ENCODE peak calls at places on chromosomes 13 and 19, in eight cellular contexts. T is astrocyte of the cerebellum, B is fibroblast of pulmonary artery, Q is heart right ventricle, K is fibroblast of mammary gland, J is right lobe of liver, L is fibroblast of the aortic adventitia, P is choroid plexus epithelial cell. F is an unnamed sample.

GRCh38 chr13:23467048-23467931 is 33.8 kb upstream of the SACS start:
- DNase-seq in T (no peak), B (no peak), Q (no peak), K (peak), J (no peak), L (no peak), P (peak), F (no peak)

GRCh38 chr19:6667114-6667627 is 2.8 kb downstream of the TNFSF14 start:
- DNase-seq in T (no peak), B (no peak), Q (no peak), K (no peak), J (no peak), L (no peak), P (no peak), F (no peak)

GRCh38 chr13:110294146-110294545 is 12.8 kb downstream of the COL4A1 start:
- DNase-seq in T (no peak), B (peak), Q (no peak), K (peak), J (no peak), L (peak), P (peak), F (peak)

GRCh38 chr19:6773323-6773931 is 919 bp downstream of the VAV1 start:
- DNase-seq in T (no peak), B (no peak), Q (peak), K (no peak), J (peak), L (no peak), P (no peak), F (no peak)

GRCh38 chr19:31271569-31271911 is 77.7 kb downstream of the TSHZ3 start:
- DNase-seq in T (no peak), B (no peak), Q (no peak), K (no peak), J (no peak), L (no peak), P (no peak), F (no peak)

GRCh38 chr13:98222816-98223215 is 45.7 kb upstream of the RNF113B start:
- DNase-seq in T (no peak), B (no peak), Q (no peak), K (no peak), J (no peak), L (no peak), P (no peak), F (no peak)

GRCh38 chr13:36193151-36193855 is 21.1 kb downstream of the SOHLH2 start:
- DNase-seq in T (peak), B (peak), Q (no peak), K (peak), J (no peak), L (peak), P (peak), F (peak)

GRCh38 chr19:48390188-48391099 is 907 bp downstream of the KDELR1 start:
- DNase-seq in T (no peak), B (peak), Q (peak), K (peak), J (peak), L (peak), P (peak), F (no peak)

GRCh38 chr19:55341191-55342043 is 1.7 kb downstream of the KMT5C start:
- DNase-seq in T (no peak), B (peak), Q (peak), K (peak), J (peak), L (peak), P (peak), F (no peak)

GRCh38 chr19:10871711-10872550 is 578 bp downstream of the CARM1 start:
- DNase-seq in T (no peak), B (no peak), Q (peak), K (no peak), J (peak), L (no peak), P (no peak), F (no peak)

GRCh38 chr13:34412817-34413365 is 529.2 kb upstream of the NBEA start:
- DNase-seq in T (no peak), B (peak), Q (no peak), K (peak), J (no peak), L (peak), P (no peak), F (no peak)

GRCh38 chr13:25062479-25062878 is 33.5 kb upstream of the PABPC3 start:
- DNase-seq in T (no peak), B (no peak), Q (no peak), K (no peak), J (no peak), L (no peak), P (no peak), F (no peak)
- TF ChIP-seq CTCF in T (no peak), B (no peak), Q (no peak), K (no peak), J (no peak), L (no peak), P (no peak), F (no peak)

DNA sequence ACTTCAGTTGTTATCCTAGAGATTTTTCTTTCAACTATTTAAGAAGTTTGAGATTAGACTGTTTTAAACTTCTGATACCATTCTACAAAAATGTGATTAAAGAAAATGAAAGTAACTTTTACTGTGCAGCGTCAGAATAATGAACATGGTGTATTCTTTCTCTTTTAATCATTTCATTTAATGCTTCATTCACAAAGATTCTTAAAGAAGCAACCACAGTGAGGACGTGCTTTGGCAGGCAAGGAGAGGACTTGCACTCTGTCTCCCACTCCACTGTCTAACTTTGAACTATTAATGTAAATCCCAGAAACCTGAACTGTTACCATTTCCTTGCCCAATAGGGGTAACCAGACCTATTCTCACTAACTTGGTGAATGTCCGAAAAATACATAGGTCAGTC is 137.0 kb downstream of the KCNRG start:
- DNase-seq in T (no peak), B (no peak), Q (no peak), K (no peak), J (no peak), L (peak), P (peak), F (no peak)
- H3K4me3 ChIP-seq in T (no peak), B (no peak), Q (peak), K (peak), J (no peak), L (peak), P (no peak), F (no peak)

GRCh38 chr19:14097532-14098151 is 7.1 kb upstream of the SAMD1 start:
- DNase-seq in T (no peak), B (no peak), Q (no peak), K (no peak), J (no peak), L (no peak), P (no peak), F (no peak)
- TF ChIP-seq CTCF in T (peak), B (peak), Q (no peak), K (peak), J (peak), L (peak), P (peak), F (peak)

GRCh38 chr13:94602467-94602866 is 810 bp downstream of the GPR180 start:
- DNase-seq in T (no peak), B (peak), Q (no peak), K (no peak), J (no peak), L (no peak), P (no peak), F (no peak)
- H3K4me3 ChIP-seq in T (peak), B (peak), Q (peak), K (peak), J (peak), L (peak), P (peak), F (peak)

DNA sequence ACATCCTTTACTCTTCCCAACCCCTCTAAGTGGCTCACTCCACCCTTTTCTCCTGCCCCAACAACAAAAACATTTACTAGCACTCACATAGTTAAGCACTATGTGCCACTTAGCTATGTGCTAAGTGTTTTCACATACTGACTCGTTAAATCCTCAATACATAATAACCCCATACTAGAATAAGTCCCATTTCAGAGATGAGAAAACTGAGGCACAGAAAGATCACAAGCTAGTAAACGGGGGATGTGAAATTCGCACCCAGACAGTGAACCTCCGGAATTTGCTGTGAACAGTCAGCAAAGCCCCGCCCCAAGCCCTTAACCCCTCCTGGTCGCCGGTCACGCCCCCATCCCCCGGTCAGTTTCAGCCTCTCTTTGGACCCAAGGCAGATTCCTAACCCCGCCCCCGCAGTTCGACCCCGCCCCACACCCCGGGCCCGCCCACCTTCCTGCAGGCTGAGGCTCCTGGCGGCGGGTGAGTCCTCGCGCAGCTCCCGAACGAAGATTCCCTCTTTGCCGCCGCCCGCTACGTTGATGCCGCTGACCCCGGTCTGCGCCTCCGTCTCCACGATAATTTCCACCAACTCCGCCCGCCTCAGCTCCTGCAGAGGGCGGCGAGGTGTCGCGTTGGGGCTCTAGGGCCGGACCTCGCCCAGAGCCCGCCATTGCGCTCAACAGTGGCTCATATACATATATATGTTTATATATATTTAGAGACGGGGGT is 9.8 kb downstream of the PRX start:
- DNase-seq in T (peak), B (peak), Q (peak), K (peak), J (peak), L (peak), P (peak), F (peak)
- TF ChIP-seq CTCF in T (no peak), B (no peak), Q (no peak), K (no peak), J (no peak), L (no peak), P (peak), F (no peak)

GRCh38 chr19:35549174-35549788 is 3.9 kb downstream of the TMEM147 start:
- DNase-seq in T (peak), B (peak), Q (no peak), K (peak), J (no peak), L (peak), P (peak), F (peak)

GRCh38 chr19:35544110-35544802 is 1.2 kb upstream of the TMEM147 start:
- DNase-seq in T (no peak), B (no peak), Q (no peak), K (no peak), J (no peak), L (no peak), P (no peak), F (no peak)

GRCh38 chr19:35545855-35546381 is 492 bp downstream of the TMEM147 start:
- DNase-seq in T (no peak), B (no peak), Q (peak), K (no peak), J (peak), L (no peak), P (peak), F (no peak)

GRCh38 chr19:35545001-35545854 is at the start of gene TMEM147:
- DNase-seq in T (peak), B (peak), Q (peak), K (peak), J (peak), L (peak), P (peak), F (peak)

GRCh38 chr19:35546532-35546931 is 1.1 kb downstream of the TMEM147 start:
- DNase-seq in T (no peak), B (no peak), Q (no peak), K (no peak), J (no peak), L (no peak), P (no peak), F (no peak)
- H3K4me3 ChIP-seq in T (peak), B (peak), Q (peak), K (peak), J (no peak), L (peak), P (peak), F (peak)

GRCh38 chr19:1783354-1783753 is 28.7 kb downstream of the ATP8B3 start:
- DNase-seq in T (no peak), B (no peak), Q (no peak), K (no peak), J (no peak), L (no peak), P (no peak), F (no peak)

GRCh38 chr19:1777149-1777548 is 23.8 kb downstream of the ONECUT3 start:
- DNase-seq in T (no peak), B (no peak), Q (no peak), K (no peak), J (no peak), L (no peak), P (no peak), F (no peak)

GRCh38 chr19:1779604-1779973 is 26.3 kb downstream of the ONECUT3 start:
- DNase-seq in T (no peak), B (no peak), Q (no peak), K (no peak), J (no peak), L (no peak), P (no peak), F (no peak)

GRCh38 chr19:1782501-1782900 is 29.2 kb downstream of the ONECUT3 start:
- DNase-seq in T (no peak), B (no peak), Q (no peak), K (no peak), J (no peak), L (no peak), P (no peak), F (no peak)

DNA sequence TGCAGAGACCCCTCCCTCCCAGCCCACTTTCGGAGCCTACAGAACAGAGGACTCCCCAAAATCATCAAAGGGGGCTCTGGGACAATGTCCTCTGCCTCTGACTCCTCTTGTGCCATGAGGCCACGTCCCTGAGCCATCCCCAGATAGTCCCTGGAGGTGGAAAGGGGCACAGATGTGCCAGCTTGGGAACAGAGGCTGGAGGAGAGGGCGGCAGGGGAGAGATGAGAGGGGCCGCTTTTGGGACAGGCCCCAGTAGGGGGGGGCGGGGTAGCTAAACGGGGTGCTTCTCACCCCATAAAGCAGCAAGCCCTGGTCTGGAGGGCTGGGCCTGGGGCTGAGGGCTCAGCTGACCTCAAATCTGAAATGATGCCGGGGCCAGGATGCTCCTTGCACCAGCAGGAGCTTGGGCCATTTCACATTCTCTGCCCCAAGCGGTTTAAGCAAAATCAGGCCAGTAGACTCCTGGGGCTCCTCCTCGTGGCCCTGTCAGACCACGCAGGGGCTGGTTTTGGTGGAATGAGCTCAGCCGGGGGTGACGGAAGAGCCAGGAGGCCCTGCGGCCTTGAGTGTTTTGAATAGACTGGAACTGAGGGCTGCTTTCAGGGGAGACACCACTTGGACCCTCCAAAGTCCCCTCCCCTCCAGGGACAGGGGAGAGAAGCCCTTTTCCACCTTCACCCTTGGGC is 27.1 kb downstream of the ONECUT3 start:
- DNase-seq in T (no peak), B (no peak), Q (no peak), K (peak), J (no peak), L (no peak), P (peak), F (no peak)
- TF ChIP-seq CTCF in T (peak), B (peak), Q (no peak), K (peak), J (no peak), L (peak), P (peak), F (no peak)

GRCh38 chr19:45339629-45340028 is 921 bp upstream of the KLC3 start:
- DNase-seq in T (no peak), B (no peak), Q (no peak), K (no peak), J (no peak), L (no peak), P (no peak), F (no peak)

GRCh38 chr19:45342911-45343310 is 2.4 kb downstream of the KLC3 start:
- DNase-seq in T (no peak), B (no peak), Q (no peak), K (no peak), J (no peak), L (no peak), P (no peak), F (no peak)

GRCh38 chr19:45340232-45340898 is at the start of gene KLC3:
- DNase-seq in T (no peak), B (no peak), Q (no peak), K (no peak), J (no peak), L (no peak), P (no peak), F (no peak)

GRCh38 chr19:45344621-45345505 is 4.3 kb downstream of the KLC3 start:
- DNase-seq in T (no peak), B (no peak), Q (no peak), K (no peak), J (no peak), L (no peak), P (no peak), F (no peak)

GRCh38 chr19:45340899-45341453 is 426 bp downstream of the KLC3 start:
- DNase-seq in T (no peak), B (no peak), Q (no peak), K (peak), J (no peak), L (peak), P (peak), F (no peak)
- H3K4me3 ChIP-seq in T (peak), B (no peak), Q (peak), K (no peak), J (no peak), L (no peak), P (no peak), F (no peak)

DNA sequence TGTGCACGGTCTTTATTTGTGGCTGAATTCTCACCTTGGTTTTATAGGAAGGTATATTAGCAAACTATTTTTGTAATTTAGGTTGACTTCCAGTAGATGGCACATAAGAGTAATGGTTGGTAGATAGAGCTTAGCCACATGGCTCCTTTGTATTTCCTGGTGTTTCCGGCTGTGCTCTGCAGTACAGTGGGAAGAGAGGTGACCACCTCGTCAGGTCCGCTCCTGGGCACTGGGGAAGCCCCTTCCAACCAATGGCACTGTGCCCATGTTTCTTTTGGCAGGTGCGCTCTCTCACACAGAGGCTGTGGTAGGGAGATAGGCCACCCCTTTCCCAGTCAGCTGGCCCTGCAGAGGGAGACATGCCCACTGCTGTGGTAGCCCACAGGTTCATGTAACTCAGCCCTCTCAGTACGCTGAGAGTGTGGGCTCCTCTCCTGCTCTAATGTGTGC is 74.3 kb upstream of the ATP12A start:
- DNase-seq in T (no peak), B (peak), Q (no peak), K (peak), J (no peak), L (peak), P (peak), F (peak)
- TF ChIP-seq CTCF in T (no peak), B (peak), Q (no peak), K (peak), J (peak), L (peak), P (peak), F (peak)

GRCh38 chr13:41455725-41456419 is 1.5 kb upstream of the RGCC start:
- DNase-seq in T (no peak), B (no peak), Q (no peak), K (no peak), J (no peak), L (no peak), P (no peak), F (no peak)

GRCh38 chr13:41458187-41458938 is 1.0 kb downstream of the RGCC start:
- DNase-seq in T (no peak), B (no peak), Q (peak), K (no peak), J (peak), L (no peak), P (no peak), F (no peak)

GRCh38 chr13:41457589-41458186 is 338 bp downstream of the RGCC start:
- DNase-seq in T (no peak), B (no peak), Q (peak), K (no peak), J (peak), L (no peak), P (no peak), F (no peak)

GRCh38 chr13:41458939-41459753 is 1.8 kb downstream of the RGCC start:
- DNase-seq in T (no peak), B (peak), Q (peak), K (peak), J (peak), L (peak), P (peak), F (peak)

GRCh38 chr13:41456768-41457588 is at the start of gene RGCC:
- DNase-seq in T (no peak), B (peak), Q (peak), K (peak), J (peak), L (no peak), P (peak), F (no peak)
- H3K4me3 ChIP-seq in T (peak), B (peak), Q (peak), K (peak), J (peak), L (peak), P (peak), F (peak)

F was measured in AG09309.